ENCODE peak calls at places on chromosomes 1 and 21, in ten cellular contexts. X is neural progenitor cell; B is HepG2; V is IMR-90; M is stomach; W is A673; D is esophagus squamous epithelium; I is CD8-positive, alpha-beta T cell; H is cardiac muscle cell; E is brain microvascular endothelial cell. F is an unnamed sample.
A peak's percentile ranks its signal among the peaks of the same experiment; 100 is the strongest.

GRCh38 chr21:32976791-32977190 is 48.9 kb upstream of the OLIG2 start:
- DNase-seq in X (no peak), B (no peak), V (no peak), M (no peak), W (no peak), D (no peak), I (no peak), H (no peak), E (no peak), F (no peak)

GRCh38 chr1:197234581-197234980 is 33.5 kb upstream of the CRB1 start:
- DNase-seq in X (no peak), B (no peak), V (no peak), M (no peak), W (no peak), D (no peak), I (no peak), H (no peak), E (no peak), F (no peak)

GRCh38 chr1:174743654-174744561 is 255.8 kb upstream of the CACYBP start:
- DNase-seq in X (peak; percentile 44), B (peak; percentile 35), V (peak; percentile 63), M (no peak), W (peak; percentile 60), D (no peak), I (no peak), H (peak; percentile 53), E (no peak), F (peak; percentile 57)

GRCh38 chr1:231040019-231040799 is at the start of gene FAM89A:
- DNase-seq in X (peak; percentile 70), B (no peak), V (no peak), M (peak; percentile 74), W (peak; percentile 66), D (no peak), I (peak; percentile 67), H (peak; percentile 71), E (no peak), F (no peak)

GRCh38 chr1:174103766-174104165 is 55.6 kb upstream of the RABGAP1L start:
- DNase-seq in X (no peak), B (no peak), V (no peak), M (no peak), W (no peak), D (no peak), I (no peak), H (no peak), E (no peak), F (no peak)

GRCh38 chr1:186390925-186391324 is 15.3 kb downstream of the ODR4 start:
- DNase-seq in X (no peak), B (no peak), V (no peak), M (no peak), W (no peak), D (no peak), I (no peak), H (no peak), E (no peak), F (no peak)

GRCh38 chr1:5667513-5668325 is 324.5 kb downstream of the NPHP4 start:
- DNase-seq in X (no peak), B (no peak), V (no peak), M (no peak), W (peak; percentile 16), D (no peak), I (no peak), H (no peak), E (no peak), F (no peak)

GRCh38 chr1:210376836-210377377 is 48.2 kb downstream of the HHAT start:
- DNase-seq in X (no peak), B (no peak), V (peak; percentile 61), M (no peak), W (no peak), D (no peak), I (no peak), H (no peak), E (no peak), F (no peak)

GRCh38 chr1:8167936-8168335 is 141.8 kb upstream of the ERRFI1 start:
- DNase-seq in X (no peak), B (no peak), V (no peak), M (no peak), W (no peak), D (no peak), I (no peak), H (no peak), E (no peak), F (no peak)

GRCh38 chr1:164712131-164713031 is 153.4 kb downstream of the PBX1 start:
- DNase-seq in X (no peak), B (no peak), V (peak; percentile 27), M (peak; percentile 67), W (no peak), D (no peak), I (no peak), H (peak; percentile 71), E (no peak), F (no peak)

GRCh38 chr1:54997711-54997986 is 1.1 kb upstream of the BSND start:
- DNase-seq in X (no peak), B (no peak), V (no peak), M (no peak), W (no peak), D (no peak), I (no peak), H (no peak), E (no peak), F (no peak)

DNA sequence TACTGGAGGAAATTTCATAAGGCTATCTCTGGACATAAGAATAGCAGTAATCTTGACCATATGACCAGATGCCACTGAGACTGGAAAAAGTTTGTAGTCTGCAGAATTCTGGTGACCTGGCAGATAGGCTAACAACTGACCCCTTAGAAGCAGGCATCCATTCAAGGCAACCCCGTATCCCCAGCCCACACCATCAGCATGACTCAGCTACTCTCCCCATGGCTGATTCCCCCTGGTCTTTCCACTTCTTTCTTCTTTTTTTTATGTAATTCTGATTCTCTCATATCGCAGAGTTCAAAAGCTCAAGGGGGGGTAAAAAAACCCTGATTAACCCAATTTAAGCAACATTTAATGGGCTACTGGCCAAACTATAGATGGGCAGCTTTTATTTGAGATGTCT is 243.1 kb downstream of the ZNF648 start:
- DNase-seq in X (no peak), B (no peak), V (no peak), M (no peak), W (no peak), D (no peak), I (no peak), H (no peak), E (no peak), F (no peak)
- TF ChIP-seq CTCF in X (no peak), B (no peak), V (no peak), M (no peak), W (no peak), D (no peak), I (no peak), H (no peak), E (no peak), F (no peak)

GRCh38 chr21:15227919-15228318 is 163.1 kb upstream of the NRIP1 start:
- DNase-seq in X (no peak), B (no peak), V (no peak), M (no peak), W (no peak), D (no peak), I (no peak), H (no peak), E (no peak), F (no peak)

GRCh38 chr21:15224346-15225086 is 159.7 kb upstream of the NRIP1 start:
- DNase-seq in X (no peak), B (no peak), V (peak; percentile 86), M (no peak), W (no peak), D (no peak), I (no peak), H (no peak), E (peak; percentile 90), F (peak; percentile 100)

GRCh38 chr21:15219866-15220265 is 155.1 kb upstream of the NRIP1 start:
- DNase-seq in X (no peak), B (no peak), V (no peak), M (no peak), W (no peak), D (no peak), I (no peak), H (no peak), E (no peak), F (no peak)

GRCh38 chr21:15221799-15222386 is 157.1 kb upstream of the NRIP1 start:
- DNase-seq in X (peak; percentile 23), B (peak; percentile 92), V (peak; percentile 65), M (no peak), W (no peak), D (no peak), I (no peak), H (peak; percentile 84), E (peak; percentile 53), F (peak; percentile 99)

GRCh38 chr21:15222711-15223110 is 157.9 kb upstream of the NRIP1 start:
- DNase-seq in X (no peak), B (no peak), V (no peak), M (no peak), W (no peak), D (no peak), I (no peak), H (no peak), E (no peak), F (peak; percentile 98)
- H3K36me3 ChIP-seq in X (no peaks in the 10 kb centered on the region), B (no peaks in the 10 kb centered on the region), V (no peaks in the 10 kb centered on the region), M (no peaks in the 10 kb centered on the region), W (no peaks in the 10 kb centered on the region), D (no peaks in the 10 kb centered on the region), I (no peaks in the 10 kb centered on the region), H (no peaks in the 10 kb centered on the region), E (no peaks in the 10 kb centered on the region), F (no peaks in the 10 kb centered on the region)

DNA sequence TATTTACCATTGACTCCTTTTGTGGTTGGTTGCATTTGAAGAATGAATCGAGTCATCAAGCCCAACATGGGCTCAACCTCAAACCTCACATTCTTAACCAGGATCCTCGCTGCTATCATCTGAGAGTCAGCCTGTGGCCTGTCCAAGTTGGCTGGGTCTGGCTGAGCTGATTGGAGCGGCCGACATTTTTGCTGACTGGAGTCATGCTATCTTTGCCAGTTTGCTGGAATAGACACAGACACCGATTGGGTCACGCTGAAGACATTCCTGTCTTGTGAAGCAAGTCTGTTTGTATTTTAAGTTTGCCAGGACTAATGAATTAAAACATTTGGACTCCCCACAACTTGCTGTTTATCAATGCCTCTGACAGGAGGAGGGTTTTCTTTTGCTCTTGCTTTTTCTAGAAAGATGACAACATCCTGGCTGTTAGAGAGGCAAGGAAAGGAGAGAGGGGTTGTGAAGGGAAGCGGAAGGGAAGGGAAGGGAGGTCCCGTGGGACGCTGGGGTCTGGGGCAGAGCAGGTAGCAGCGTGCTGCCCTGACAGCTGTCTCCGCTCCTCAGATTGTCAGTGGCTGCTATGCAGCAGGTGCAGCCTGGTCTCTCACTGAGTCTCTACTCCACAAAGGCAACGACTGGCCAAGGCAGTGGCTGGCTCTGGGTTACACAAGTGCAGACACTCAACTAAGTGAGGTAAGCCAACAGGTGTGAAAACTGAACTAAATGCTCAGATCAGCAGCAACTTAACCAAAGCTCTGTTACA is at the start of gene MAP3K7CL:
- DNase-seq in X (no peak), B (no peak), V (peak; percentile 100), M (no peak), W (no peak), D (no peak), I (no peak), H (no peak), E (peak; percentile 100), F (peak; percentile 95)
- H3K4me3 ChIP-seq in X (no peak within 1 kb of the TSS), B (no peak within 1 kb of the TSS), V (no peak within 1 kb of the TSS), M (no peak within 1 kb of the TSS), W (no peak within 1 kb of the TSS), D (no peak within 1 kb of the TSS), I (no peak within 1 kb of the TSS), H (no peak within 1 kb of the TSS), E (peak within 1 kb of the TSS; percentile 20), F (no peak within 1 kb of the TSS)

DNA sequence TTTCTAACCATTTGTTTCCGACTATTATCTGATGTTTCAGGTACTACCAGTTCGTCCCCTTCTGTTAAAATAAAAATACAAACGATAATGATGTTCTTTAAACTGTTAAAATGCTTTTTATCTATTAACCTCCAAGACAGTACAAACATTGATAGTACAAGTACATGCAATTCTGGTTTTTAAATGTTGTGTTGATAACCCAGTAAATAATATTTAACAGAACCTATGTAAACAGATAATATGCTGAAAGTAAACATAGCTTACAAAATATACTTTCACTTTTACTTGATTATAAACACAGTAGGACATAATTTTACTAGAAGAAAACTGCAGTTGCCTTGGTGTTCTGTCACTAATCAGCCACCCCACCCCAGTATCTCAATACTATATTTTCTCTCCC is 76.9 kb downstream of the COQ8A start:
- DNase-seq in X (no peak), B (no peak), V (no peak), M (no peak), W (no peak), D (no peak), I (no peak), H (no peak), E (no peak), F (no peak)
- TF ChIP-seq CTCF in X (no peak), B (no peak), V (no peak), M (no peak), W (no peak), D (no peak), I (no peak), H (no peak), E (no peak), F (no peak)

F was measured in bronchial epithelial cell.